ENCODE peak calls at places on chromosomes 4 and X, in four cellular contexts. H is SK-N-SH, B is HepG2, F is K562. C is an unnamed sample.

GRCh38 chr4:173231916-173232315 is 63.3 kb downstream of the GALNT7 start:
- DNase-seq in H (no peak), B (no peak), F (peak), C (peak)

GRCh38 chrX:151752847-151753246 is 18.3 kb downstream of the CNGA2 start:
- DNase-seq in H (no peak), B (no peak), F (no peak), C (no peak)

GRCh38 chr4:187937557-187937956 is 58.0 kb upstream of the ZFP42 start:
- DNase-seq in H (no peak), B (no peak), F (no peak), C (no peak)

GRCh38 chr4:37434469-37434868 is 189.9 kb downstream of the NWD2 start:
- DNase-seq in H (no peak), B (no peak), F (no peak), C (no peak)

GRCh38 chr4:560731-561211 is 15.3 kb downstream of the TMEM271 start:
- DNase-seq in H (no peak), B (no peak), F (no peak), C (peak)

GRCh38 chr4:107709916-107710315 is 10.1 kb downstream of the PAPSS1 start:
- DNase-seq in H (no peak), B (no peak), F (no peak), C (no peak)

GRCh38 chrX:75230296-75230695 is 43.6 kb upstream of the UPRT start:
- DNase-seq in H (no peak), B (no peak), F (no peak), C (no peak)

GRCh38 chr4:102449751-102450352 is 51.3 kb upstream of the NFKB1 start:
- DNase-seq in H (peak), B (peak), F (peak), C (peak)

GRCh38 chr4:87843936-87844335 is 11.2 kb downstream of the MEPE start:
- DNase-seq in H (no peak), B (no peak), F (no peak), C (no peak)

GRCh38 chr4:21307709-21308108 is 607.5 kb downstream of the PACRGL start:
- DNase-seq in H (no peak), B (no peak), F (no peak), C (no peak)

GRCh38 chr4:152009046-152009445 is 248.2 kb upstream of the GATB start:
- DNase-seq in H (no peak), B (no peak), F (no peak), C (no peak)

GRCh38 chrX:115946059-115946458 is 224.5 kb upstream of the AGTR2 start:
- DNase-seq in H (no peak), B (no peak), F (no peak), C (no peak)

GRCh38 chr4:85414972-85415371 is 60.0 kb upstream of the ARHGAP24 start:
- DNase-seq in H (no peak), B (no peak), F (no peak), C (no peak)

GRCh38 chr4:165974647-165975335 is 101.8 kb downstream of the TLL1 start:
- DNase-seq in H (no peak), B (no peak), F (no peak), C (no peak)

GRCh38 chrX:12237131-12237530 is 98.9 kb downstream of the FRMPD4 start:
- DNase-seq in H (no peak), B (no peak), F (no peak), C (no peak)

GRCh38 chr4:100848865-100849264 is 331.0 kb upstream of the EMCN start:
- DNase-seq in H (no peak), B (no peak), F (no peak), C (peak)

GRCh38 chr4:140092094-140092820 is 61.7 kb downstream of the MAML3 start:
- DNase-seq in H (peak), B (no peak), F (peak), C (peak)

GRCh38 chr4:151725087-151725486 is 35.7 kb downstream of the GATB start:
- DNase-seq in H (no peak), B (no peak), F (no peak), C (no peak)

GRCh38 chr4:147078875-147079658 is 133.4 kb upstream of the TTC29 start:
- DNase-seq in H (peak), B (no peak), F (no peak), C (no peak)

GRCh38 chr4:38366451-38366850 is 297.5 kb upstream of the KLF3 start:
- DNase-seq in H (no peak), B (no peak), F (no peak), C (peak)

GRCh38 chr4:52979020-52979419 is 116.9 kb downstream of the RASL11B start:
- DNase-seq in H (no peak), B (no peak), F (no peak), C (no peak)

GRCh38 chrX:7068939-7069367 is 78.6 kb upstream of the STS start:
- DNase-seq in H (peak), B (no peak), F (no peak), C (peak)

GRCh38 chrX:96361844-96362243 is 322.8 kb upstream of the DIAPH2 start:
- DNase-seq in H (no peak), B (no peak), F (no peak), C (no peak)

GRCh38 chrX:118353081-118353850 is 7.4 kb downstream of the WDR44 start:
- DNase-seq in H (no peak), B (no peak), F (no peak), C (no peak)

GRCh38 chr4:1360423-1361283 is 13.6 kb downstream of the UVSSA start:
- DNase-seq in H (peak), B (peak), F (no peak), C (no peak)

GRCh38 chr4:3128976-3129375 is 54.5 kb downstream of the HTT start:
- DNase-seq in H (no peak), B (no peak), F (no peak), C (no peak)

GRCh38 chr4:1345905-1346780 is 865 bp upstream of the UVSSA start:
- DNase-seq in H (peak), B (peak), F (peak), C (peak)

GRCh38 chr4:11312389-11312788 is 116.3 kb downstream of the HS3ST1 start:
- DNase-seq in H (no peak), B (no peak), F (no peak), C (no peak)

GRCh38 chr4:76533314-76533713 is 98.3 kb downstream of the SHROOM3 start:
- DNase-seq in H (no peak), B (no peak), F (no peak), C (no peak)

GRCh38 chr4:14862881-14863280 is 139.4 kb upstream of the CPEB2 start:
- DNase-seq in H (no peak), B (no peak), F (peak), C (no peak)

GRCh38 chr4:82643994-82644730 is 82.4 kb upstream of the TMEM150C start:
- DNase-seq in H (no peak), B (no peak), F (no peak), C (no peak)

GRCh38 chr4:61277785-61278184 is 77.7 kb downstream of the ADGRL3 start:
- DNase-seq in H (no peak), B (no peak), F (no peak), C (no peak)

GRCh38 chr4:7361256-7361655 is 73.5 kb downstream of the PSAPL1 start:
- DNase-seq in H (no peak), B (no peak), F (no peak), C (no peak)

GRCh38 chr4:135508006-135508714 is 1306.6 kb upstream of the PABPC4L start:
- DNase-seq in H (no peak), B (no peak), F (no peak), C (no peak)

GRCh38 chr4:169618986-169619385 is 1.4 kb upstream of the CLCN3 start:
- DNase-seq in H (no peak), B (no peak), F (no peak), C (no peak)

GRCh38 chrX:109782994-109783711 is 50.1 kb upstream of the ACSL4 start:
- DNase-seq in H (no peak), B (no peak), F (no peak), C (no peak)

GRCh38 chr4:158813113-158813512 is 44.3 kb downstream of the FNIP2 start:
- DNase-seq in H (no peak), B (no peak), F (no peak), C (no peak)
- TF ChIP-seq JUND in H (no peak), B (no peak), F (no peak), C (no peak)

GRCh38 chr4:123096038-123096437 is 173.6 kb upstream of the NUDT6 start:
- DNase-seq in H (no peak), B (peak), F (peak), C (no peak)
- TF ChIP-seq JUND in H (no peak), B (no peak), F (no peak), C (no peak)

GRCh38 chr4:184383497-184384055 is 90.8 kb downstream of the IRF2 start:
- DNase-seq in H (no peak), B (peak), F (peak), C (no peak)
- TF ChIP-seq JUND in H (peak), B (no peak), F (no peak), C (no peak)

GRCh38 chrX:140431521-140431920 is 73.3 kb downstream of the SOX3 start:
- DNase-seq in H (no peak), B (no peak), F (no peak), C (peak)
- TF ChIP-seq JUND in H (no peak), B (no peak), F (no peak), C (no peak)

GRCh38 chr4:24091632-24092240 is 201.9 kb upstream of the PPARGC1A start:
- DNase-seq in H (no peak), B (peak), F (no peak), C (no peak)

GRCh38 chr4:24089831-24090531 is 200.1 kb upstream of the PPARGC1A start:
- DNase-seq in H (no peak), B (no peak), F (no peak), C (no peak)

GRCh38 chr4:24096603-24097002 is 206.8 kb upstream of the PPARGC1A start:
- DNase-seq in H (no peak), B (no peak), F (no peak), C (no peak)

GRCh38 chr4:24094726-24095125 is 204.9 kb upstream of the PPARGC1A start:
- DNase-seq in H (no peak), B (no peak), F (no peak), C (no peak)

DNA sequence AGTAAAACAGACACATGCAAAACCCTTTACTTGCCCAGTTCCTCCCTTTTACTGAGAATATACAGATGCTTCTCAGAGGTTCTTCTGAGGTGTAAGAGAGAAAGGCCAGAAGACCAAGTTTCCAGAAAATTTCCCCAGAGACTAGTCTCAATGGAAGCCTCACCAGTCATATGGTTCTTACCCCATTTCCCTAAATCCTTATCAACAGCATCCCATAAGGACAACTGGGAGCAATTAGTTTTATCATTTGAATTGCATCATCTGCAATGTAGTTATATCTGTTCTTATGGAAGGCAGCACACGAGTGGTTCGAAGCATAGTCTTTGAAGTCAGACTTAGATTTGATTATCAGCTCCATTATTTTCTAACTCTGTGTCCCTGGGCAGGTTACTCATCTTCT is 203.6 kb upstream of the PPARGC1A start:
- DNase-seq in H (no peak), B (no peak), F (no peak), C (no peak)
- TF ChIP-seq JUND in H (no peak), B (no peak), F (no peak), C (no peak)